ENCODE peak calls at places on chromosomes 4 and X, in eight cellular contexts. O is WTC11; W is LoVo; E is choroid plexus epithelial cell; F is activated CD4-positive, alpha-beta T cell treated with anti-CD3 and anti-CD28 coated beads, Interleukin-2, amount 50 U/mL, for 1 hour; T is sciatic nerve; D is hypothalamus; U is RPMI7951. R is an unnamed sample.
A peak's percentile ranks its signal among the peaks of the same experiment; 100 is the strongest.

GRCh38 chr4:183437452-183437851 is 7.0 kb upstream of the CDKN2AIP start:
- DNase-seq in F (no peak), E (no peak), W (no peak), D (no peak), O (no peak), U (no peak), T (no peak), R (no peak)

GRCh38 chrX:139762400-139763183 is 54.6 kb upstream of the MCF2 start:
- DNase-seq in T (no peak), E (peak; percentile 60), U (no peak), F (no peak), O (no peak), W (no peak), D (no peak), R (no peak)

GRCh38 chrX:7146026-7146702 is 1.3 kb upstream of the STS start:
- DNase-seq in W (no peak), O (no peak), U (no peak), F (no peak), D (no peak), E (no peak), T (no peak), R (no peak)

GRCh38 chr4:186554890-186555827 is at the start of gene MTNR1A:
- DNase-seq in T (no peak), O (peak; percentile 70), D (no peak), W (no peak), F (no peak), E (peak; percentile 13), U (no peak), R (no peak)

GRCh38 chr4:74649193-74649592 is 145.1 kb downstream of the BTC start:
- DNase-seq in W (no peak), E (no peak), D (no peak), O (no peak), T (no peak), F (no peak), U (no peak), R (no peak)

GRCh38 chr4:21884615-21885014 is 64.0 kb downstream of the KCNIP4 start:
- DNase-seq in D (no peak), U (no peak), T (no peak), O (no peak), E (no peak), F (no peak), W (no peak), R (no peak)

GRCh38 chr4:137310593-137311490 is 221.5 kb downstream of the PCDH18 start:
- DNase-seq in W (no peak), T (no peak), E (peak; percentile 92), D (no peak), O (no peak), U (peak; percentile 71), F (no peak), R (no peak)

GRCh38 chrX:633655-634305 is 3.2 kb downstream of the SHOX start:
- DNase-seq in O (no peak), D (no peak), F (no peak), E (no peak), W (no peak), U (no peak), T (no peak), R (no peak)

GRCh38 chr4:174521800-174522182 is 497 bp downstream of the HPGD start:
- DNase-seq in F (no peak), E (no peak), T (no peak), U (no peak), D (no peak), O (peak; percentile 15), W (peak; percentile 52), R (no peak)

GRCh38 chr4:6362896-6363295 is 93.2 kb downstream of the WFS1 start:
- DNase-seq in F (peak; percentile 15), U (peak; percentile 42), E (peak; percentile 33), D (no peak), O (peak; percentile 77), W (peak; percentile 35), T (no peak), R (no peak)

GRCh38 chr4:83297548-83298260 is 13.1 kb upstream of the COQ2 start:
- DNase-seq in O (no peak), W (no peak), U (no peak), T (no peak), F (no peak), D (no peak), E (no peak), R (no peak)

GRCh38 chrX:45803383-45803921 is 602.8 kb upstream of the DIPK2B start:
- DNase-seq in F (no peak), O (no peak), T (no peak), E (peak; percentile 85), W (peak; percentile 14), U (peak; percentile 97), D (no peak), R (no peak)

GRCh38 chr4:112520598-112521122 is 4.7 kb upstream of the NEUROG2 start:
- DNase-seq in F (no peak), E (no peak), W (no peak), O (no peak), U (no peak), D (no peak), T (no peak), R (no peak)

GRCh38 chr4:8410641-8411271 is 29.8 kb downstream of the ACOX3 start:
- DNase-seq in U (peak; percentile 57), F (no peak), E (peak; percentile 85), T (peak; percentile 77), O (peak; percentile 85), W (peak; percentile 16), D (no peak), R (no peak)

GRCh38 chr4:82866706-82867385 is 24.1 kb downstream of the SEC31A start:
- DNase-seq in D (no peak), O (no peak), U (no peak), F (no peak), E (no peak), W (no peak), T (no peak), R (no peak)

GRCh38 chrX:24245201-24245600 is 68.7 kb downstream of the SUPT20HL2 start:
- DNase-seq in U (peak; percentile 79), D (no peak), T (no peak), O (no peak), F (no peak), E (peak; percentile 24), W (peak; percentile 24), R (no peak)

GRCh38 chrX:40402771-40403533 is 177.8 kb upstream of the ATP6AP2 start:
- DNase-seq in D (no peak), E (peak; percentile 24), O (no peak), W (no peak), F (no peak), T (no peak), U (peak; percentile 65), R (no peak)

GRCh38 chr4:25144870-25145481 is 15.3 kb downstream of the SEPSECS start:
- DNase-seq in U (peak; percentile 20), F (no peak), W (peak; percentile 18), O (no peak), D (no peak), T (no peak), E (peak; percentile 58), R (no peak)

GRCh38 chrX:70134116-70134477 is 850 bp downstream of the IGBP1 start:
- DNase-seq in T (no peak), U (peak; percentile 5), D (no peak), W (peak; percentile 25), E (peak; percentile 45), F (no peak), O (no peak), R (no peak)

GRCh38 chr4:168174308-168174707 is 82.0 kb downstream of the ANXA10 start:
- DNase-seq in U (no peak), D (no peak), T (no peak), F (no peak), E (no peak), W (no peak), O (no peak), R (no peak)

GRCh38 chrX:129769467-129770154 is 10.1 kb upstream of the SASH3 start:
- DNase-seq in T (no peak), O (no peak), D (no peak), F (peak; percentile 66), E (no peak), W (no peak), U (no peak), R (no peak)

GRCh38 chr4:62028758-62029157 is 828.6 kb downstream of the ADGRL3 start:
- DNase-seq in W (no peak), T (no peak), D (no peak), F (no peak), E (no peak), U (no peak), O (no peak), R (no peak)

GRCh38 chrX:9681422-9681821 is 84.2 kb downstream of the GPR143 start:
- DNase-seq in O (no peak), E (peak; percentile 76), T (no peak), D (no peak), F (no peak), U (peak; percentile 83), W (no peak), R (no peak)

GRCh38 chr4:65791111-65791806 is 121.0 kb upstream of the EPHA5 start:
- DNase-seq in U (no peak), E (no peak), W (no peak), F (no peak), O (no peak), T (no peak), D (no peak), R (no peak)

GRCh38 chrX:119775517-119776238 is 15.8 kb downstream of the RPL39 start:
- DNase-seq in D (no peak), U (no peak), W (no peak), T (no peak), E (no peak), O (no peak), F (no peak), R (no peak)

GRCh38 chr4:176354884-176355283 is 35.1 kb downstream of the SPCS3 start:
- DNase-seq in T (no peak), E (no peak), D (no peak), O (no peak), U (no peak), F (no peak), W (no peak), R (no peak)